ENCODE peak calls at places on chromosome 13, in seven cellular contexts. G is activated gamma-delta T cell treated with anti-CD3 and anti-CD28 coated beads, Interleukin-2, amount 50 U/mL, for 16 hours; V is caudate nucleus; Y is memory B cell; Z is LoVo; I is H7; O is activated CD8-positive, alpha-beta memory T cell treated with anti-CD3 and anti-CD28 coated beads for 4 hours. F is an unnamed sample.

GRCh38 chr13:35957174-35957867 is 173.9 kb downstream of the DCLK1 start:
- DNase-seq in G (no peak), V (no peak), Y (no peak), Z (no peak), I (no peak), O (no peak), F (no peak)

GRCh38 chr13:33105387-33106005 is 89.3 kb downstream of the KL start:
- DNase-seq in G (no peak), V (no peak), Y (no peak), Z (no peak), I (no peak), O (no peak), F (no peak)

GRCh38 chr13:39506559-39507390 is 96.2 kb downstream of the LHFPL6 start:
- DNase-seq in G (no peak), V (no peak), Y (no peak), Z (no peak), I (no peak), O (no peak), F (no peak)

GRCh38 chr13:111398715-111399299 is 78.4 kb downstream of the TEX29 start:
- DNase-seq in G (no peak), V (no peak), Y (no peak), Z (no peak), I (no peak), O (no peak), F (peak; percentile 7)

GRCh38 chr13:40164137-40164536 is 502.3 kb downstream of the FOXO1 start:
- DNase-seq in G (no peak), V (no peak), Y (no peak), Z (peak; percentile 10), I (no peak), O (no peak), F (no peak)

GRCh38 chr13:50098693-50099092 is 83.4 kb downstream of the KCNRG start:
- DNase-seq in G (no peak), V (no peak), Y (no peak), Z (no peak), I (no peak), O (no peak), F (no peak)

GRCh38 chr13:38376551-38376950 is 26.9 kb downstream of the UFM1 start:
- DNase-seq in G (no peak), V (no peak), Y (no peak), Z (no peak), I (no peak), O (no peak), F (no peak)

GRCh38 chr13:32033744-32034143 is 2.2 kb downstream of the FRY start:
- DNase-seq in G (no peak), V (no peak), Y (no peak), Z (no peak), I (no peak), O (no peak), F (no peak)

GRCh38 chr13:40624338-40624737 is 42.1 kb downstream of the FOXO1 start:
- DNase-seq in G (no peak), V (no peak), Y (no peak), Z (no peak), I (no peak), O (no peak), F (no peak)

GRCh38 chr13:113670541-113670940 is 3.5 kb downstream of the GRK1 start:
- DNase-seq in G (no peak), V (no peak), Y (no peak), Z (no peak), I (peak; percentile 42), O (no peak), F (peak; percentile 32)

GRCh38 chr13:69935043-69935442 is 172.6 kb upstream of the ATXN8OS start:
- DNase-seq in G (no peak), V (no peak), Y (no peak), Z (peak; percentile 58), I (no peak), O (no peak), F (no peak)

GRCh38 chr13:82739881-82740280 is 1142.4 kb downstream of the SLITRK1 start:
- DNase-seq in G (no peak), V (no peak), Y (no peak), Z (no peak), I (no peak), O (no peak), F (no peak)

GRCh38 chr13:111505175-111505777 is 184.8 kb downstream of the TEX29 start:
- DNase-seq in G (no peak), V (no peak), Y (no peak), Z (no peak), I (peak; percentile 94), O (no peak), F (peak; percentile 89)

GRCh38 chr13:27964741-27965323 is 4.3 kb downstream of the CDX2 start:
- DNase-seq in G (no peak), V (no peak), Y (no peak), Z (no peak), I (no peak), O (no peak), F (peak; percentile 61)

GRCh38 chr13:99158846-99159245 is 41.8 kb upstream of the UBAC2 start:
- DNase-seq in G (no peak), V (no peak), Y (no peak), Z (no peak), I (no peak), O (no peak), F (no peak)

GRCh38 chr13:79387853-79388252 is 18.2 kb downstream of the RBM26 start:
- DNase-seq in G (no peak), V (no peak), Y (no peak), Z (no peak), I (no peak), O (no peak), F (no peak)

GRCh38 chr13:33931397-33931987 is 113.5 kb downstream of the RFC3 start:
- DNase-seq in G (no peak), V (no peak), Y (no peak), Z (peak; percentile 58), I (peak; percentile 4), O (no peak), F (peak; percentile 63)

GRCh38 chr13:43009506-43009905 is 13.9 kb upstream of the DNAJC15 start:
- DNase-seq in G (no peak), V (no peak), Y (no peak), Z (no peak), I (no peak), O (no peak), F (no peak)

GRCh38 chr13:103931885-103932284 is 865.7 kb upstream of the SLC10A2 start:
- DNase-seq in G (no peak), V (no peak), Y (no peak), Z (no peak), I (no peak), O (no peak), F (no peak)